ENCODE peak calls at places on chromosomes 1 and 21, in four cellular contexts. X is H1, L is mesendoderm, Y is IMR-90. H is an unnamed sample.

GRCh38 chr1:223711173-223711572 is 1.2 kb upstream of the CAPN2 start:
- DNase-seq in L (no peak), X (no peak), Y (peak; percentile 60), H (no peak)

GRCh38 chr21:29827236-29827635 is 112.6 kb downstream of the GRIK1 start:
- DNase-seq in L (no peak), Y (no peak), X (no peak), H (no peak)

GRCh38 chr1:30274937-30275621 is 448.3 kb downstream of the MATN1 start:
- DNase-seq in L (no peak), X (peak; percentile 35), Y (no peak), H (peak; percentile 21)

GRCh38 chr21:21973806-21974205 is 975.6 kb downstream of the NCAM2 start:
- DNase-seq in X (no peak), Y (no peak), L (peak; percentile 79), H (peak; percentile 45)

GRCh38 chr21:45010096-45010495 is 64.3 kb upstream of the ADARB1 start:
- DNase-seq in X (no peak), Y (no peak), L (peak; percentile 94), H (no peak)

GRCh38 chr1:28512058-28512611 is 6.3 kb downstream of the RCC1 start:
- DNase-seq in Y (peak; percentile 37), X (no peak), L (peak; percentile 74), H (no peak)

GRCh38 chr1:161082996-161083742 is 6.2 kb downstream of the NECTIN4 start:
- DNase-seq in X (no peak), L (peak; percentile 93), Y (peak; percentile 92), H (no peak)

GRCh38 chr1:53122847-53123461 is 19.5 kb downstream of the SLC1A7 start:
- DNase-seq in X (no peak), Y (no peak), L (no peak), H (no peak)

GRCh38 chr21:46195595-46196195 is 11.4 kb upstream of the SPATC1L start:
- DNase-seq in X (peak; percentile 35), L (no peak), Y (no peak), H (no peak)

GRCh38 chr1:150551784-150552691 is 2.8 kb downstream of the ADAMTSL4 start:
- DNase-seq in X (no peak), L (peak; percentile 77), Y (peak; percentile 92), H (peak; percentile 46)

GRCh38 chr1:186633101-186633500 is 47.1 kb downstream of the PTGS2 start:
- DNase-seq in L (no peak), Y (no peak), X (no peak), H (no peak)

GRCh38 chr1:75265792-75266191 is 131.6 kb downstream of the LHX8 start:
- DNase-seq in Y (peak; percentile 6), X (no peak), L (peak; percentile 81), H (no peak)

GRCh38 chr1:163188947-163189346 is 13.8 kb downstream of the RGS5 start:
- DNase-seq in Y (no peak), X (no peak), L (no peak), H (no peak)

GRCh38 chr21:36208326-36209013 is 51.8 kb downstream of the DOP1B start:
- DNase-seq in X (peak; percentile 49), L (no peak), Y (no peak), H (no peak)

GRCh38 chr21:36654796-36655325 is 44.1 kb upstream of the SIM2 start:
- DNase-seq in L (no peak), X (no peak), Y (no peak), H (no peak)

GRCh38 chr1:181089017-181089776 is 697 bp downstream of the IER5 start:
- DNase-seq in Y (no peak), X (no peak), L (no peak), H (no peak)

GRCh38 chr1:87135313-87135712 is 193.4 kb upstream of the LMO4 start:
- DNase-seq in Y (no peak), L (no peak), X (no peak), H (no peak)

GRCh38 chr1:229942508-229942907 is 124.5 kb upstream of the GALNT2 start:
- DNase-seq in Y (no peak), X (no peak), L (no peak), H (no peak)

GRCh38 chr1:27594542-27595510 is 9.1 kb downstream of the AHDC1 start:
- DNase-seq in Y (peak; percentile 57), L (peak; percentile 33), X (no peak), H (no peak)

GRCh38 chr21:19704832-19705231 is 1293.4 kb upstream of the NCAM2 start:
- DNase-seq in L (no peak), X (no peak), Y (no peak), H (no peak)

GRCh38 chr21:35294231-35294898 is 245.3 kb upstream of the RUNX1 start:
- DNase-seq in L (peak; percentile 63), Y (no peak), X (no peak), H (no peak)

GRCh38 chr1:202959276-202959620 is 1.1 kb upstream of the ADIPOR1 start:
- DNase-seq in X (no peak), L (no peak), Y (peak; percentile 74), H (no peak)

GRCh38 chr1:26991310-26992116 is 2.0 kb upstream of the TRNP1 start:
- DNase-seq in X (no peak), Y (peak; percentile 88), L (no peak), H (peak; percentile 32)

GRCh38 chr1:245956225-245956624 is 550.9 kb downstream of the SMYD3 start:
- DNase-seq in X (no peak), Y (peak; percentile 55), L (no peak), H (no peak)

GRCh38 chr1:7813677-7814373 is 29.7 kb downstream of the PER3 start:
- DNase-seq in X (no peak), L (no peak), Y (no peak), H (no peak)

GRCh38 chr1:186974774-186975181 is 146.0 kb downstream of the PLA2G4A start:
- DNase-seq in X (no peak), L (no peak), Y (peak; percentile 99), H (no peak)

DNA sequence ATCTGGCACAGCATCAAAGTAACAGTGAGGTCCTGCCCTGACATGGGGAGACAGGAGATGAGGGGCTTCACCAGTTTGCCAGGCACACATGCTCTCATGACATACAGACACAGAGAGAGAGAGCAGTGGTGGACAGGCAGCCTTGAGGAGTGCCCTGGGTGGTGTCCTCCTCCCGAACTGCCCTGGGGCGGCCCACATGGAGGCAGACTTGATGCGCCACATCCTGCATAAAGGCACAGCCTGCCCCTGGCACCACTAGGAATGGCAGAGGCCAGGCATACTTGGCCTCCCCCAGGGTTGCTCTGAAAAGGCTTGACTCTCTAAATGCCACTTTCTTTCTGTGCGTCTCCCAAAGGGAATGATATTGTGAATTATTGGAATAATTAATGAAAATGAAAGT is 67.5 kb downstream of the SPAG17 start:
- DNase-seq in Y (no peak), L (no peak), X (no peak), H (no peak)
- H2AK5ac ChIP-seq in Y (no peak overlapping the region), L (no peak overlapping the region), X (no peak overlapping the region), H (no peak overlapping the region)

GRCh38 chr1:91805343-91805801 is 80.6 kb downstream of the TGFBR3 start:
- DNase-seq in X (no peak), L (no peak), Y (no peak), H (no peak)
- H4K5ac ChIP-seq in X (no peak overlapping the region), L (no peak overlapping the region), Y (no peak overlapping the region), H (no peak overlapping the region)

GRCh38 chr1:85550784-85551516 is 29.6 kb upstream of the CCN1 start:
- DNase-seq in Y (peak; percentile 86), X (no peak), L (no peak), H (no peak)
- H2AK5ac ChIP-seq in Y (no peak overlapping the region), X (no peak overlapping the region), L (no peak overlapping the region), H (no peak overlapping the region)

DNA sequence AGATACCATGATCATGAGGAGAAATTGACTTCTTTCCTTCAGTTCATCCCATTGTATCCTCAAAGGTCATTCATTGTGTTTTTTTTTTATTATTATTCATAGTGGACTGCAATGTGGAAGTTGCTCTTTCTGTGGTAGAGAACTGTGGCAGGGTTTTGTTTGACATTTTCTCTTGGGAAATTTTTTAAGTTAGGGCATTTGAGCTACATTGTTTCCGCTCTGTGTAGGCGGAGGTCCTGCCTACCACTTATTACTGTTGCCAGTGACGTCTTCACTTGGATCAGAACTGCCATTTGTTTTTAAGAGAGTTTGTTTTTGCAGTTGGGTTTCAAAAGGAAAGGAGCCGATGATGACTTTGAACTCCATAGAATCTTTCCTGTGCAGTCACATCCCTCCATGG is 287.4 kb upstream of the FMN2 start:
- DNase-seq in X (no peak), Y (no peak), L (no peak), H (no peak)
- H4K5ac ChIP-seq in X (no peak overlapping the region), Y (no peak overlapping the region), L (no peak overlapping the region), H (no peak overlapping the region)

GRCh38 chr1:110196917-110197782 is 13.0 kb upstream of the KCNC4 start:
- DNase-seq in L (peak; percentile 70), X (peak; percentile 63), Y (peak; percentile 41), H (peak; percentile 50)

GRCh38 chr1:110200666-110201065 is 9.4 kb upstream of the KCNC4 start:
- DNase-seq in Y (peak; percentile 47), L (peak; percentile 36), X (no peak), H (no peak)

GRCh38 chr1:110200190-110200589 is 9.9 kb upstream of the KCNC4 start:
- DNase-seq in L (no peak), X (no peak), Y (no peak), H (no peak)

GRCh38 chr1:110197905-110198629 is 12.0 kb upstream of the KCNC4 start:
- DNase-seq in L (no peak), Y (no peak), X (no peak), H (no peak)

DNA sequence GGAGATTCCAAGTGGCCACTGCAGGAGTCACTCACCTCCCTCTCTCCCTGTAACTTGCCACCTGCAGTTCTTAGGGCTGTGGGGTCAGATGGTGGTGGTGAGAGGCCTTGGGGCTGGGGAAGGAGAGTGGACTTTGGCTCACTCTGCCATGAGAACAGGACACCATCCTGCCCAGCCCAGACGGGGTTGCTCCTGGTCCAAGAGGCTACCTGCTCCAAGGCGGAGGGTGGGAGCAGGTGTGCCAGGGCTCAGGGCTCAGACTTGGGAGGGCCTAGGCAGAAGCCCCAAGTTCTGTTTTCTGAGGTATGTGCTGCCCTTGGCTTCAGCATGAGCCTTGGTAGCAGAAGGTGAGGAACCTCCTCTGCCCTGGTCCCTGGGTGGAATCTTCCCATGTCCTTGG is 11.4 kb upstream of the KCNC4 start:
- DNase-seq in Y (no peak), X (no peak), L (no peak), H (no peak)
- H2AK5ac ChIP-seq in Y (no peak overlapping the region), X (no peak overlapping the region), L (no peak overlapping the region), H (no peak overlapping the region)

H was measured in H9.